ENCODE peak calls at places on chromosomes 5 and 9, in five cellular contexts. One of them, this sample, is unnamed.

GRCh38 chr9:117757566-117757965 is 53.4 kb downstream of the TLR4 start:
- DNase-seq in hepatocyte: no peak
- DNase-seq in activated T-helper 1 cell treated with anti-CD3 and anti-CD28 coated beads, Interleukin-12 subunit alpha, Interleukin-12 subunit beta, Interleukin-2, Interleukin-4 antibody, amounts not matched to agents 30 ng/mL and 10 ng/mL and 1 ng/mL, durations not matched to agents 14 hours and 24 hours and 36 hours: no peak
- DNase-seq in activated naive CD8-positive, alpha-beta T cell treated with anti-CD3 and anti-CD28 coated beads, Interleukin-2, amount 50 U/mL, for 24 hours: no peak
- DNase-seq in NAMALWA: no peak
- DNase-seq in this sample: no peak

GRCh38 chr5:173454381-173454763 is 126.2 kb upstream of the STC2 start:
- DNase-seq in activated T-helper 1 cell treated with anti-CD3 and anti-CD28 coated beads, Interleukin-12 subunit alpha, Interleukin-12 subunit beta, Interleukin-2, Interleukin-4 antibody, amounts not matched to agents 30 ng/mL and 10 ng/mL and 1 ng/mL, durations not matched to agents 14 hours and 24 hours and 36 hours: no peak
- DNase-seq in NAMALWA: no peak
- DNase-seq in activated naive CD8-positive, alpha-beta T cell treated with anti-CD3 and anti-CD28 coated beads, Interleukin-2, amount 50 U/mL, for 24 hours: no peak
- DNase-seq in hepatocyte: peak
- DNase-seq in this sample: no peak

GRCh38 chr9:110257097-110257955 is 1.0 kb upstream of the TXN start:
- DNase-seq in hepatocyte: peak
- DNase-seq in NAMALWA: no peak
- DNase-seq in activated naive CD8-positive, alpha-beta T cell treated with anti-CD3 and anti-CD28 coated beads, Interleukin-2, amount 50 U/mL, for 24 hours: peak
- DNase-seq in activated T-helper 1 cell treated with anti-CD3 and anti-CD28 coated beads, Interleukin-12 subunit alpha, Interleukin-12 subunit beta, Interleukin-2, Interleukin-4 antibody, amounts not matched to agents 30 ng/mL and 10 ng/mL and 1 ng/mL, durations not matched to agents 14 hours and 24 hours and 36 hours: peak
- DNase-seq in this sample: no peak

GRCh38 chr9:133140606-133141005 is 19.6 kb upstream of the RALGDS start:
- DNase-seq in activated T-helper 1 cell treated with anti-CD3 and anti-CD28 coated beads, Interleukin-12 subunit alpha, Interleukin-12 subunit beta, Interleukin-2, Interleukin-4 antibody, amounts not matched to agents 30 ng/mL and 10 ng/mL and 1 ng/mL, durations not matched to agents 14 hours and 24 hours and 36 hours: no peak
- DNase-seq in hepatocyte: no peak
- DNase-seq in activated naive CD8-positive, alpha-beta T cell treated with anti-CD3 and anti-CD28 coated beads, Interleukin-2, amount 50 U/mL, for 24 hours: no peak
- DNase-seq in NAMALWA: no peak
- DNase-seq in this sample: no peak

GRCh38 chr5:108079754-108080153 is 302.1 kb downstream of the FBXL17 start:
- DNase-seq in hepatocyte: no peak
- DNase-seq in activated T-helper 1 cell treated with anti-CD3 and anti-CD28 coated beads, Interleukin-12 subunit alpha, Interleukin-12 subunit beta, Interleukin-2, Interleukin-4 antibody, amounts not matched to agents 30 ng/mL and 10 ng/mL and 1 ng/mL, durations not matched to agents 14 hours and 24 hours and 36 hours: no peak
- DNase-seq in NAMALWA: no peak
- DNase-seq in activated naive CD8-positive, alpha-beta T cell treated with anti-CD3 and anti-CD28 coated beads, Interleukin-2, amount 50 U/mL, for 24 hours: no peak
- DNase-seq in this sample: peak

GRCh38 chr5:21152611-21153010 is 1164.6 kb upstream of the CDH18 start:
- DNase-seq in activated naive CD8-positive, alpha-beta T cell treated with anti-CD3 and anti-CD28 coated beads, Interleukin-2, amount 50 U/mL, for 24 hours: no peak
- DNase-seq in hepatocyte: peak
- DNase-seq in activated T-helper 1 cell treated with anti-CD3 and anti-CD28 coated beads, Interleukin-12 subunit alpha, Interleukin-12 subunit beta, Interleukin-2, Interleukin-4 antibody, amounts not matched to agents 30 ng/mL and 10 ng/mL and 1 ng/mL, durations not matched to agents 14 hours and 24 hours and 36 hours: no peak
- DNase-seq in NAMALWA: no peak
- DNase-seq in this sample: peak

GRCh38 chr9:84230355-84231136 is 110.0 kb downstream of the SLC28A3 start:
- DNase-seq in activated naive CD8-positive, alpha-beta T cell treated with anti-CD3 and anti-CD28 coated beads, Interleukin-2, amount 50 U/mL, for 24 hours: no peak
- DNase-seq in activated T-helper 1 cell treated with anti-CD3 and anti-CD28 coated beads, Interleukin-12 subunit alpha, Interleukin-12 subunit beta, Interleukin-2, Interleukin-4 antibody, amounts not matched to agents 30 ng/mL and 10 ng/mL and 1 ng/mL, durations not matched to agents 14 hours and 24 hours and 36 hours: no peak
- DNase-seq in NAMALWA: no peak
- DNase-seq in hepatocyte: peak
- DNase-seq in this sample: peak

GRCh38 chr5:36744041-36744677 is 132.4 kb upstream of the NIPBL start:
- DNase-seq in activated naive CD8-positive, alpha-beta T cell treated with anti-CD3 and anti-CD28 coated beads, Interleukin-2, amount 50 U/mL, for 24 hours: no peak
- DNase-seq in NAMALWA: no peak
- DNase-seq in hepatocyte: peak
- DNase-seq in activated T-helper 1 cell treated with anti-CD3 and anti-CD28 coated beads, Interleukin-12 subunit alpha, Interleukin-12 subunit beta, Interleukin-2, Interleukin-4 antibody, amounts not matched to agents 30 ng/mL and 10 ng/mL and 1 ng/mL, durations not matched to agents 14 hours and 24 hours and 36 hours: no peak
- DNase-seq in this sample: no peak

GRCh38 chr9:4226331-4227250 is 73.3 kb downstream of the GLIS3 start:
- DNase-seq in activated T-helper 1 cell treated with anti-CD3 and anti-CD28 coated beads, Interleukin-12 subunit alpha, Interleukin-12 subunit beta, Interleukin-2, Interleukin-4 antibody, amounts not matched to agents 30 ng/mL and 10 ng/mL and 1 ng/mL, durations not matched to agents 14 hours and 24 hours and 36 hours: no peak
- DNase-seq in NAMALWA: no peak
- DNase-seq in hepatocyte: no peak
- DNase-seq in activated naive CD8-positive, alpha-beta T cell treated with anti-CD3 and anti-CD28 coated beads, Interleukin-2, amount 50 U/mL, for 24 hours: no peak
- DNase-seq in this sample: no peak

GRCh38 chr9:130448771-130449170 is 4.0 kb downstream of the ASS1 start:
- DNase-seq in activated naive CD8-positive, alpha-beta T cell treated with anti-CD3 and anti-CD28 coated beads, Interleukin-2, amount 50 U/mL, for 24 hours: no peak
- DNase-seq in activated T-helper 1 cell treated with anti-CD3 and anti-CD28 coated beads, Interleukin-12 subunit alpha, Interleukin-12 subunit beta, Interleukin-2, Interleukin-4 antibody, amounts not matched to agents 30 ng/mL and 10 ng/mL and 1 ng/mL, durations not matched to agents 14 hours and 24 hours and 36 hours: no peak
- DNase-seq in hepatocyte: no peak
- DNase-seq in NAMALWA: no peak
- DNase-seq in this sample: no peak

GRCh38 chr9:95246547-95246946 is 71.0 kb downstream of the FANCC start:
- DNase-seq in activated naive CD8-positive, alpha-beta T cell treated with anti-CD3 and anti-CD28 coated beads, Interleukin-2, amount 50 U/mL, for 24 hours: no peak
- DNase-seq in hepatocyte: no peak
- DNase-seq in NAMALWA: no peak
- DNase-seq in activated T-helper 1 cell treated with anti-CD3 and anti-CD28 coated beads, Interleukin-12 subunit alpha, Interleukin-12 subunit beta, Interleukin-2, Interleukin-4 antibody, amounts not matched to agents 30 ng/mL and 10 ng/mL and 1 ng/mL, durations not matched to agents 14 hours and 24 hours and 36 hours: no peak
- DNase-seq in this sample: no peak

GRCh38 chr9:72210522-72210921 is 61.3 kb downstream of the GDA start:
- DNase-seq in hepatocyte: peak
- DNase-seq in activated naive CD8-positive, alpha-beta T cell treated with anti-CD3 and anti-CD28 coated beads, Interleukin-2, amount 50 U/mL, for 24 hours: no peak
- DNase-seq in activated T-helper 1 cell treated with anti-CD3 and anti-CD28 coated beads, Interleukin-12 subunit alpha, Interleukin-12 subunit beta, Interleukin-2, Interleukin-4 antibody, amounts not matched to agents 30 ng/mL and 10 ng/mL and 1 ng/mL, durations not matched to agents 14 hours and 24 hours and 36 hours: no peak
- DNase-seq in NAMALWA: no peak
- DNase-seq in this sample: no peak

GRCh38 chr9:123473226-123473625 is 117.2 kb downstream of the CRB2 start:
- DNase-seq in activated naive CD8-positive, alpha-beta T cell treated with anti-CD3 and anti-CD28 coated beads, Interleukin-2, amount 50 U/mL, for 24 hours: no peak
- DNase-seq in activated T-helper 1 cell treated with anti-CD3 and anti-CD28 coated beads, Interleukin-12 subunit alpha, Interleukin-12 subunit beta, Interleukin-2, Interleukin-4 antibody, amounts not matched to agents 30 ng/mL and 10 ng/mL and 1 ng/mL, durations not matched to agents 14 hours and 24 hours and 36 hours: no peak
- DNase-seq in hepatocyte: peak
- DNase-seq in NAMALWA: no peak
- DNase-seq in this sample: no peak

GRCh38 chr9:79661279-79661678 is 89.5 kb downstream of the TLE4 start:
- DNase-seq in hepatocyte: no peak
- DNase-seq in activated T-helper 1 cell treated with anti-CD3 and anti-CD28 coated beads, Interleukin-12 subunit alpha, Interleukin-12 subunit beta, Interleukin-2, Interleukin-4 antibody, amounts not matched to agents 30 ng/mL and 10 ng/mL and 1 ng/mL, durations not matched to agents 14 hours and 24 hours and 36 hours: no peak
- DNase-seq in NAMALWA: no peak
- DNase-seq in activated naive CD8-positive, alpha-beta T cell treated with anti-CD3 and anti-CD28 coated beads, Interleukin-2, amount 50 U/mL, for 24 hours: no peak
- DNase-seq in this sample: no peak

GRCh38 chr5:53874409-53874808 is 314.0 kb downstream of the NDUFS4 start:
- DNase-seq in activated naive CD8-positive, alpha-beta T cell treated with anti-CD3 and anti-CD28 coated beads, Interleukin-2, amount 50 U/mL, for 24 hours: no peak
- DNase-seq in hepatocyte: peak
- DNase-seq in activated T-helper 1 cell treated with anti-CD3 and anti-CD28 coated beads, Interleukin-12 subunit alpha, Interleukin-12 subunit beta, Interleukin-2, Interleukin-4 antibody, amounts not matched to agents 30 ng/mL and 10 ng/mL and 1 ng/mL, durations not matched to agents 14 hours and 24 hours and 36 hours: no peak
- DNase-seq in NAMALWA: peak
- DNase-seq in this sample: no peak

GRCh38 chr9:129888085-129888808 is 53.0 kb downstream of the USP20 start:
- DNase-seq in activated naive CD8-positive, alpha-beta T cell treated with anti-CD3 and anti-CD28 coated beads, Interleukin-2, amount 50 U/mL, for 24 hours: peak
- DNase-seq in hepatocyte: no peak
- DNase-seq in NAMALWA: peak
- DNase-seq in activated T-helper 1 cell treated with anti-CD3 and anti-CD28 coated beads, Interleukin-12 subunit alpha, Interleukin-12 subunit beta, Interleukin-2, Interleukin-4 antibody, amounts not matched to agents 30 ng/mL and 10 ng/mL and 1 ng/mL, durations not matched to agents 14 hours and 24 hours and 36 hours: peak
- DNase-seq in this sample: no peak

GRCh38 chr5:157930710-157931109 is 71.8 kb upstream of the CLINT1 start:
- DNase-seq in activated T-helper 1 cell treated with anti-CD3 and anti-CD28 coated beads, Interleukin-12 subunit alpha, Interleukin-12 subunit beta, Interleukin-2, Interleukin-4 antibody, amounts not matched to agents 30 ng/mL and 10 ng/mL and 1 ng/mL, durations not matched to agents 14 hours and 24 hours and 36 hours: no peak
- DNase-seq in NAMALWA: no peak
- DNase-seq in activated naive CD8-positive, alpha-beta T cell treated with anti-CD3 and anti-CD28 coated beads, Interleukin-2, amount 50 U/mL, for 24 hours: no peak
- DNase-seq in hepatocyte: no peak
- DNase-seq in this sample: no peak

GRCh38 chr9:70832487-70832886 is 288.9 kb downstream of the TRPM3 start:
- DNase-seq in NAMALWA: no peak
- DNase-seq in hepatocyte: no peak
- DNase-seq in activated naive CD8-positive, alpha-beta T cell treated with anti-CD3 and anti-CD28 coated beads, Interleukin-2, amount 50 U/mL, for 24 hours: no peak
- DNase-seq in activated T-helper 1 cell treated with anti-CD3 and anti-CD28 coated beads, Interleukin-12 subunit alpha, Interleukin-12 subunit beta, Interleukin-2, Interleukin-4 antibody, amounts not matched to agents 30 ng/mL and 10 ng/mL and 1 ng/mL, durations not matched to agents 14 hours and 24 hours and 36 hours: no peak
- DNase-seq in this sample: peak

GRCh38 chr5:80867233-80867632 is 92.9 kb upstream of the RASGRF2 start:
- DNase-seq in activated T-helper 1 cell treated with anti-CD3 and anti-CD28 coated beads, Interleukin-12 subunit alpha, Interleukin-12 subunit beta, Interleukin-2, Interleukin-4 antibody, amounts not matched to agents 30 ng/mL and 10 ng/mL and 1 ng/mL, durations not matched to agents 14 hours and 24 hours and 36 hours: no peak
- DNase-seq in hepatocyte: no peak
- DNase-seq in NAMALWA: no peak
- DNase-seq in activated naive CD8-positive, alpha-beta T cell treated with anti-CD3 and anti-CD28 coated beads, Interleukin-2, amount 50 U/mL, for 24 hours: no peak
- DNase-seq in this sample: no peak

GRCh38 chr9:92180669-92181181 is 65.5 kb upstream of the SPTLC1 start:
- DNase-seq in NAMALWA: no peak
- DNase-seq in activated naive CD8-positive, alpha-beta T cell treated with anti-CD3 and anti-CD28 coated beads, Interleukin-2, amount 50 U/mL, for 24 hours: no peak
- DNase-seq in activated T-helper 1 cell treated with anti-CD3 and anti-CD28 coated beads, Interleukin-12 subunit alpha, Interleukin-12 subunit beta, Interleukin-2, Interleukin-4 antibody, amounts not matched to agents 30 ng/mL and 10 ng/mL and 1 ng/mL, durations not matched to agents 14 hours and 24 hours and 36 hours: no peak
- DNase-seq in hepatocyte: peak
- DNase-seq in this sample: peak

This sample was measured in retinal pigment epithelial cell.